ENCODE peak calls at places on chromosomes 1 and 21, in four cellular contexts. N is NAMALWA, V is NCI-H524, C is HCT116. U is an unnamed sample.
A peak's percentile ranks its signal among the peaks of the same experiment; 100 is the strongest.

GRCh38 chr1:164561007-164561406 is 2.0 kb downstream of the PBX1 start:
- DNase-seq in N (peak; percentile 10), V (peak; percentile 11), C (no peak), U (no peak)

GRCh38 chr1:48079096-48079495 is 81.9 kb upstream of the TRABD2B start:
- DNase-seq in N (no peak), V (no peak), C (no peak), U (no peak)

GRCh38 chr1:18603212-18603852 is 27.3 kb upstream of the PAX7 start:
- DNase-seq in N (no peak), V (no peak), C (no peak), U (no peak)

GRCh38 chr1:221776495-221777413 is 34.9 kb upstream of the DUSP10 start:
- DNase-seq in N (peak; percentile 66), V (no peak), C (no peak), U (no peak)

GRCh38 chr21:31875424-31876097 is 2.7 kb downstream of the HUNK start:
- DNase-seq in N (no peak), V (no peak), C (no peak), U (no peak)

GRCh38 chr1:31562707-31563360 is 13.5 kb upstream of the TINAGL1 start:
- DNase-seq in N (no peak), V (no peak), C (peak; percentile 56), U (no peak)

GRCh38 chr1:212368073-212368484 is 46.6 kb downstream of the PACC1 start:
- DNase-seq in N (peak; percentile 86), V (peak; percentile 48), C (peak; percentile 66), U (peak; percentile 54)

GRCh38 chr1:5743435-5744095 is 248.7 kb downstream of the NPHP4 start:
- DNase-seq in N (no peak), V (no peak), C (no peak), U (no peak)

GRCh38 chr1:214510477-214510876 is 40.9 kb downstream of the PTPN14 start:
- DNase-seq in N (no peak), V (no peak), C (no peak), U (no peak)

GRCh38 chr21:28339403-28339802 is 653.3 kb downstream of the LTN1 start:
- DNase-seq in N (no peak), V (no peak), C (no peak), U (no peak)

GRCh38 chr1:46673749-46674182 is 2.1 kb downstream of the TEX38 start:
- DNase-seq in N (no peak), V (no peak), C (no peak), U (peak; percentile 4)

GRCh38 chr1:155858805-155859233 is 548 bp upstream of the SYT11 start:
- DNase-seq in N (no peak), V (no peak), C (no peak), U (peak; percentile 67)

GRCh38 chr1:148388260-148389026 is 94.7 kb downstream of the PPIAL4G start:
- DNase-seq in N (peak; percentile 82), V (peak; percentile 74), C (peak; percentile 79), U (peak; percentile 97)

GRCh38 chr1:232662910-232663309 is 33.0 kb upstream of the SIPA1L2 start:
- DNase-seq in N (no peak), V (no peak), C (no peak), U (no peak)

GRCh38 chr1:90402893-90403849 is 313.9 kb downstream of the BARHL2 start:
- DNase-seq in N (no peak), V (peak; percentile 56), C (peak; percentile 94), U (peak; percentile 68)

GRCh38 chr21:38363684-38364083 is 106.9 kb downstream of the KCNJ15 start:
- DNase-seq in N (no peak), V (no peak), C (no peak), U (no peak)

GRCh38 chr1:26733982-26734381 is 38.2 kb downstream of the ARID1A start:
- DNase-seq in N (no peak), V (no peak), C (no peak), U (no peak)

U was measured in A549.